ENCODE peak calls at places on chromosomes 4 and X, in nine cellular contexts. One of them, this sample, is unnamed.

GRCh38 chr4:158949094-158949493 is 153.8 kb upstream of the RAPGEF2 start:
- DNase-seq in GM12891: no peak
- DNase-seq in prostate gland: no peak
- DNase-seq in sigmoid colon: no peak
- DNase-seq in body of pancreas: no peak
- DNase-seq in H54: no peak
- DNase-seq in right lobe of liver: no peak
- DNase-seq in uterus: no peak
- DNase-seq in heart left ventricle: no peak
- DNase-seq in this sample: peak; percentile 24

GRCh38 chrX:17592117-17592516 is 145.2 kb upstream of the SCML1 start:
- DNase-seq in GM12891: no peak
- DNase-seq in prostate gland: no peak
- DNase-seq in sigmoid colon: no peak
- DNase-seq in body of pancreas: no peak
- DNase-seq in H54: no peak
- DNase-seq in right lobe of liver: no peak
- DNase-seq in uterus: no peak
- DNase-seq in heart left ventricle: no peak
- DNase-seq in this sample: no peak

GRCh38 chr4:188374870-188375269 is 235.6 kb downstream of the TRIML1 start:
- DNase-seq in GM12891: no peak
- DNase-seq in prostate gland: no peak
- DNase-seq in sigmoid colon: no peak
- DNase-seq in body of pancreas: no peak
- DNase-seq in H54: no peak
- DNase-seq in right lobe of liver: no peak
- DNase-seq in uterus: no peak
- DNase-seq in heart left ventricle: no peak
- DNase-seq in this sample: no peak

GRCh38 chr4:1172971-1173757 is 781 bp upstream of the SPON2 start:
- DNase-seq in GM12891: no peak
- DNase-seq in prostate gland: no peak
- DNase-seq in sigmoid colon: peak; percentile 90
- DNase-seq in body of pancreas: no peak
- DNase-seq in H54: no peak
- DNase-seq in right lobe of liver: no peak
- DNase-seq in uterus: peak; percentile 87
- DNase-seq in heart left ventricle: peak; percentile 56
- DNase-seq in this sample: no peak

GRCh38 chrX:153927686-153927935 is 1.5 kb upstream of the ARHGAP4 start:
- DNase-seq in GM12891: no peak
- DNase-seq in prostate gland: no peak
- DNase-seq in sigmoid colon: no peak
- DNase-seq in body of pancreas: no peak
- DNase-seq in H54: no peak
- DNase-seq in right lobe of liver: no peak
- DNase-seq in uterus: no peak
- DNase-seq in heart left ventricle: no peak
- DNase-seq in this sample: peak; percentile 60

GRCh38 chrX:65926095-65927019 is 113.5 kb downstream of the VSIG4 start:
- DNase-seq in GM12891: no peak
- DNase-seq in prostate gland: no peak
- DNase-seq in sigmoid colon: no peak
- DNase-seq in body of pancreas: peak; percentile 2
- DNase-seq in H54: no peak
- DNase-seq in right lobe of liver: no peak
- DNase-seq in uterus: no peak
- DNase-seq in heart left ventricle: no peak
- DNase-seq in this sample: peak; percentile 0

GRCh38 chr4:7226993-7227392 is 34.7 kb downstream of the SORCS2 start:
- DNase-seq in GM12891: no peak
- DNase-seq in prostate gland: no peak
- DNase-seq in sigmoid colon: no peak
- DNase-seq in body of pancreas: no peak
- DNase-seq in H54: no peak
- DNase-seq in right lobe of liver: no peak
- DNase-seq in uterus: no peak
- DNase-seq in heart left ventricle: no peak
- DNase-seq in this sample: no peak

GRCh38 chr4:48332661-48333060 is 8.7 kb upstream of the SLAIN2 start:
- DNase-seq in GM12891: no peak
- DNase-seq in prostate gland: no peak
- DNase-seq in sigmoid colon: no peak
- DNase-seq in body of pancreas: no peak
- DNase-seq in H54: no peak
- DNase-seq in right lobe of liver: no peak
- DNase-seq in uterus: no peak
- DNase-seq in heart left ventricle: no peak
- DNase-seq in this sample: no peak

GRCh38 chrX:13077168-13077567 is 32.7 kb upstream of the FAM9C start:
- DNase-seq in GM12891: no peak
- DNase-seq in prostate gland: no peak
- DNase-seq in sigmoid colon: no peak
- DNase-seq in body of pancreas: peak; percentile 19
- DNase-seq in H54: no peak
- DNase-seq in right lobe of liver: no peak
- DNase-seq in uterus: no peak
- DNase-seq in heart left ventricle: no peak
- DNase-seq in this sample: no peak

GRCh38 chrX:150489359-150490015 is 78.9 kb upstream of the MTM1 start:
- DNase-seq in GM12891: no peak
- DNase-seq in prostate gland: no peak
- DNase-seq in sigmoid colon: no peak
- DNase-seq in body of pancreas: no peak
- DNase-seq in H54: no peak
- DNase-seq in right lobe of liver: no peak
- DNase-seq in uterus: no peak
- DNase-seq in heart left ventricle: no peak
- DNase-seq in this sample: no peak
- TF ChIP-seq POLR2A in GM12891: no peak
- TF ChIP-seq POLR2A in prostate gland: no peak
- TF ChIP-seq POLR2A in sigmoid colon: no peak
- TF ChIP-seq POLR2A in body of pancreas: no peak
- TF ChIP-seq POLR2A in H54: no peak
- TF ChIP-seq POLR2A in right lobe of liver: no peak
- TF ChIP-seq POLR2A in uterus: no peak
- TF ChIP-seq POLR2A in heart left ventricle: no peak
- TF ChIP-seq POLR2A in this sample: no peak

GRCh38 chr4:139556071-139556734 is at the start of gene SETD7:
- DNase-seq in GM12891: peak; percentile 31
- DNase-seq in prostate gland: peak; percentile 76
- DNase-seq in sigmoid colon: peak; percentile 90
- DNase-seq in body of pancreas: peak; percentile 82
- DNase-seq in H54: peak; percentile 52
- DNase-seq in right lobe of liver: peak; percentile 82
- DNase-seq in uterus: peak; percentile 80
- DNase-seq in heart left ventricle: peak; percentile 86
- DNase-seq in this sample: peak; percentile 61
- TF ChIP-seq POLR2A in GM12891: no peak
- TF ChIP-seq POLR2A in prostate gland: peak; percentile 79
- TF ChIP-seq POLR2A in sigmoid colon: peak; percentile 77
- TF ChIP-seq POLR2A in body of pancreas: peak; percentile 92
- TF ChIP-seq POLR2A in H54: peak; percentile 73
- TF ChIP-seq POLR2A in right lobe of liver: peak; percentile 81
- TF ChIP-seq POLR2A in uterus: peak; percentile 62
- TF ChIP-seq POLR2A in heart left ventricle: no peak
- TF ChIP-seq POLR2A in this sample: no peak

GRCh38 chrX:130094712-130095111 is 15.6 kb downstream of the ELF4 start:
- DNase-seq in GM12891: no peak
- DNase-seq in prostate gland: no peak
- DNase-seq in sigmoid colon: no peak
- DNase-seq in body of pancreas: no peak
- DNase-seq in H54: no peak
- DNase-seq in right lobe of liver: no peak
- DNase-seq in uterus: no peak
- DNase-seq in heart left ventricle: no peak
- DNase-seq in this sample: no peak

GRCh38 chrX:130086414-130087207 is 23.7 kb downstream of the ELF4 start:
- DNase-seq in GM12891: no peak
- DNase-seq in prostate gland: no peak
- DNase-seq in sigmoid colon: no peak
- DNase-seq in body of pancreas: no peak
- DNase-seq in H54: no peak
- DNase-seq in right lobe of liver: no peak
- DNase-seq in uterus: no peak
- DNase-seq in heart left ventricle: no peak
- DNase-seq in this sample: no peak

GRCh38 chrX:130093271-130093670 is 17.0 kb downstream of the ELF4 start:
- DNase-seq in GM12891: no peak
- DNase-seq in prostate gland: no peak
- DNase-seq in sigmoid colon: no peak
- DNase-seq in body of pancreas: no peak
- DNase-seq in H54: no peak
- DNase-seq in right lobe of liver: no peak
- DNase-seq in uterus: no peak
- DNase-seq in heart left ventricle: no peak
- DNase-seq in this sample: no peak

GRCh38 chrX:130095249-130095648 is 15.0 kb downstream of the ELF4 start:
- DNase-seq in GM12891: no peak
- DNase-seq in prostate gland: no peak
- DNase-seq in sigmoid colon: no peak
- DNase-seq in body of pancreas: no peak
- DNase-seq in H54: no peak
- DNase-seq in right lobe of liver: no peak
- DNase-seq in uterus: no peak
- DNase-seq in heart left ventricle: no peak
- DNase-seq in this sample: no peak

GRCh38 chrX:130091976-130092522 is 18.2 kb downstream of the ELF4 start:
- DNase-seq in GM12891: peak; percentile 78
- DNase-seq in prostate gland: no peak
- DNase-seq in sigmoid colon: no peak
- DNase-seq in body of pancreas: no peak
- DNase-seq in H54: no peak
- DNase-seq in right lobe of liver: peak; percentile 50
- DNase-seq in uterus: no peak
- DNase-seq in heart left ventricle: peak; percentile 81
- DNase-seq in this sample: peak; percentile 26
- TF ChIP-seq POLR2A in GM12891: peak; percentile 67
- TF ChIP-seq POLR2A in prostate gland: no peak
- TF ChIP-seq POLR2A in sigmoid colon: no peak
- TF ChIP-seq POLR2A in body of pancreas: no peak
- TF ChIP-seq POLR2A in H54: no peak
- TF ChIP-seq POLR2A in right lobe of liver: no peak
- TF ChIP-seq POLR2A in uterus: no peak
- TF ChIP-seq POLR2A in heart left ventricle: no peak
- TF ChIP-seq POLR2A in this sample: no peak

DNA sequence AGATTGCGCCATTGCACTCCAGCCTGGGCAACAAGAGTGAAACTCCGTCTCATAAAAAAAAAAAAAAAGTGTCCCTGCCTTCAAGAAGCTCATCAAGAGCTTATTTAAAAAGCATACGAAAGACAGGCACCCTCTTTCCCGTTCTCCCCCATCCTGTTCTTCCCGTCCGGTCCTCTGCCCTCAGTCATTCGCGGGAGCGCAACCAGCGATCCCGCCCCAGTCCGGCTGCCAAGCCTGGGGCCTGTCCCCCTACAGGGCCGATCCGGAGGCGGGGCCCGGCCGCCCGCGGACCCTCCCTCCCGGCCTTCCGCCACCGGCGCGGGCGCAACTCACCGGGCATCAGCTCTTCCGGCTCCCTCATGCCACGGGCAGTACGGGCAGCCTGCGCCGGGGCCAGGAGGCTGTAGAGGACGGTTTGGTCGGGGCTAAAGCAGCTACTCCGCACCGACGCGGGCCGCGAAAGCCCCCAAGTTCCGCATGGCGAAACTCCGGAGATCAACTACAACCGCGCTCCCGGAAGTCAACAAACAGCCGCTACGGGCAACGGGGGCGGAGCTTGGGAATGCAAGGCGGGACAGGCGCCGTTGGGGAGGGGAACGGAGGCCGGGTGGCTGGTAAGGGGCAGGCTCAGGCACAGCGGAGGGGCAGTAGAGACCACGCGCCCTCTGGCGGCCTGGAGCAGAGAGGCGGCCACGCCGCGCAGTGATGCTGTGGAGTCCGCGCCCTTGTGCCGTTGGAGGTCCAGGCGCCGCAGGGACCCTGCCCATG is at the start of gene RPGR:
- DNase-seq in GM12891: peak; percentile 72
- DNase-seq in prostate gland: peak; percentile 92
- DNase-seq in sigmoid colon: peak; percentile 97
- DNase-seq in body of pancreas: peak; percentile 95
- DNase-seq in H54: peak; percentile 57
- DNase-seq in right lobe of liver: peak; percentile 95
- DNase-seq in uterus: peak; percentile 93
- DNase-seq in heart left ventricle: peak; percentile 95
- DNase-seq in this sample: peak; percentile 94
- TF ChIP-seq POLR2A in GM12891: no peak
- TF ChIP-seq POLR2A in prostate gland: no peak
- TF ChIP-seq POLR2A in sigmoid colon: no peak
- TF ChIP-seq POLR2A in body of pancreas: peak; percentile 78
- TF ChIP-seq POLR2A in H54: peak; percentile 40
- TF ChIP-seq POLR2A in right lobe of liver: peak; percentile 62
- TF ChIP-seq POLR2A in uterus: peak; percentile 36
- TF ChIP-seq POLR2A in heart left ventricle: no peak
- TF ChIP-seq POLR2A in this sample: peak; percentile 63

This sample was measured in erythroblast.